ENCODE peak calls at places on chromosomes 12 and 14, in six cellular contexts. E is CD8-positive, alpha-beta T cell; Z is A549; L is HL-60; J is OCI-LY7; V is RWPE1. G is an unnamed sample.

GRCh38 chr12:113133036-113133435 is 2.5 kb downstream of the RASAL1 start:
- DNase-seq in J (no peak), Z (no peak), E (no peak), V (no peak), L (no peak), G (no peak)

GRCh38 chr12:67590122-67590795 is 58.3 kb upstream of the DYRK2 start:
- DNase-seq in J (no peak), Z (no peak), E (peak), V (no peak), L (no peak), G (no peak)

GRCh38 chr14:99517046-99517642 is 35.9 kb downstream of the CCNK start:
- DNase-seq in V (no peak), Z (no peak), L (no peak), J (no peak), E (no peak), G (no peak)

GRCh38 chr12:57031228-57031670 is 14.9 kb upstream of the TAC3 start:
- DNase-seq in L (no peak), J (peak), V (peak), E (peak), Z (no peak), G (no peak)

GRCh38 chr14:100590726-100591452 is 3.7 kb upstream of the BEGAIN start:
- DNase-seq in J (no peak), E (no peak), Z (no peak), L (no peak), V (no peak), G (peak)

GRCh38 chr14:20632448-20632830 is 9.1 kb downstream of the OR6S1 start:
- DNase-seq in Z (no peak), J (no peak), L (no peak), E (no peak), V (no peak), G (no peak)

GRCh38 chr12:57893460-57894353 is 47.2 kb upstream of the CTDSP2 start:
- DNase-seq in L (peak), Z (no peak), J (no peak), E (no peak), V (no peak), G (no peak)

GRCh38 chr14:68574461-68574860 is 218.4 kb downstream of the ZFP36L1 start:
- DNase-seq in L (no peak), J (no peak), E (no peak), V (no peak), Z (no peak), G (no peak)

GRCh38 chr12:69131073-69131472 is 108.3 kb upstream of the CPSF6 start:
- DNase-seq in Z (no peak), V (no peak), E (no peak), L (no peak), J (no peak), G (no peak)

GRCh38 chr12:14846878-14847580 is 3.7 kb upstream of the ART4 start:
- DNase-seq in E (no peak), J (no peak), L (no peak), V (no peak), Z (no peak), G (no peak)

GRCh38 chr12:113293100-113293499 is 41.8 kb downstream of the SLC8B1 start:
- DNase-seq in E (no peak), L (no peak), Z (no peak), J (no peak), V (no peak), G (no peak)

GRCh38 chr12:67759829-67760228 is 111.3 kb downstream of the DYRK2 start:
- DNase-seq in L (no peak), E (no peak), Z (no peak), V (no peak), J (no peak), G (no peak)

GRCh38 chr14:64253672-64254071 is 40.5 kb downstream of the ESR2 start:
- DNase-seq in E (no peak), J (no peak), L (no peak), V (peak), Z (no peak), G (no peak)

GRCh38 chr12:122356192-122356635 is 66.3 kb downstream of the CLIP1 start:
- DNase-seq in L (peak), J (peak), Z (peak), V (peak), E (peak), G (no peak)

GRCh38 chr14:49865431-49865859 is 12.9 kb upstream of the NEMF start:
- DNase-seq in L (peak), Z (peak), V (peak), E (peak), J (peak), G (peak)

GRCh38 chr12:79997115-79997805 is 62.4 kb upstream of the PPP1R12A start:
- DNase-seq in L (peak), E (no peak), J (peak), Z (no peak), V (no peak), G (no peak)

GRCh38 chr14:65566820-65567522 is 154.4 kb downstream of the FUT8 start:
- DNase-seq in V (peak), L (no peak), E (no peak), Z (no peak), J (no peak), G (no peak)

GRCh38 chr14:91350813-91351507 is 66.7 kb downstream of the CCDC88C start:
- DNase-seq in V (no peak), Z (no peak), E (peak), J (peak), L (no peak), G (no peak)

GRCh38 chr14:87888136-87888999 is 104.6 kb downstream of the GALC start:
- DNase-seq in E (no peak), V (no peak), L (no peak), Z (peak), J (peak), G (no peak)
- TF ChIP-seq CTCF in E (no peak), V (no peak), L (peak), Z (peak), J (peak), G (no peak)

GRCh38 chr12:108854453-108855283 is 2.7 kb downstream of the SSH1 start:
- DNase-seq in J (no peak), E (no peak), L (no peak), V (peak), Z (peak), G (no peak)

GRCh38 chr12:108853426-108853825 is 4.0 kb downstream of the SSH1 start:
- DNase-seq in J (no peak), E (no peak), Z (no peak), V (no peak), L (no peak), G (no peak)

GRCh38 chr12:108852674-108853073 is 4.7 kb downstream of the SSH1 start:
- DNase-seq in L (no peak), V (no peak), E (no peak), J (no peak), Z (no peak), G (no peak)

GRCh38 chr12:108855284-108856169 is 1.9 kb downstream of the SSH1 start:
- DNase-seq in E (no peak), L (no peak), Z (no peak), J (no peak), V (no peak), G (no peak)

GRCh38 chr12:108854055-108854452 is 3.3 kb downstream of the SSH1 start:
- DNase-seq in L (no peak), V (peak), E (no peak), J (no peak), Z (no peak), G (no peak)
- TF ChIP-seq CTCF in L (no peak), V (no peak), E (no peak), J (no peak), Z (peak), G (no peak)

DNA sequence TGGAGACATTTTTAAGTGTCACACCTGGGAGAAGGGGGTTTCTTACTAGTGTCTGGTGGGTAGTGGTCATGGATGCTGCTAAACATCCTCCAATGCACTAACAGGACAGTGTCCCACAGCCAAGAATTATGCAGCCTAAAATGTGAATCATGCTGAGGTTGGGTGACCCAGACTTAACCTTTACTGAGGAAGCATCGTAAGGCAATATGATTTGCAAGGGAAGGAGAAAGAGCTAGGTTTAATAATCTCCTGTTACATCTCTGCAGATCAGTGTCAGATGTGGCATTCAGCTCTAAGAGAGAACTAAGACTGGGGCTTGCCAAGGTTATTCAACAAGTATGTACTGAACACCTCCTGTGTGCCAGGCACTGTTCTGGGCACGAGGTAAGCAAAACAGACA is 13.7 kb upstream of the GOLGA5 start:
- DNase-seq in E (no peak), L (no peak), Z (no peak), V (no peak), J (no peak), G (no peak)
- TF ChIP-seq CTCF in E (no peak), L (no peak), Z (no peak), V (no peak), J (no peak), G (no peak)

DNA sequence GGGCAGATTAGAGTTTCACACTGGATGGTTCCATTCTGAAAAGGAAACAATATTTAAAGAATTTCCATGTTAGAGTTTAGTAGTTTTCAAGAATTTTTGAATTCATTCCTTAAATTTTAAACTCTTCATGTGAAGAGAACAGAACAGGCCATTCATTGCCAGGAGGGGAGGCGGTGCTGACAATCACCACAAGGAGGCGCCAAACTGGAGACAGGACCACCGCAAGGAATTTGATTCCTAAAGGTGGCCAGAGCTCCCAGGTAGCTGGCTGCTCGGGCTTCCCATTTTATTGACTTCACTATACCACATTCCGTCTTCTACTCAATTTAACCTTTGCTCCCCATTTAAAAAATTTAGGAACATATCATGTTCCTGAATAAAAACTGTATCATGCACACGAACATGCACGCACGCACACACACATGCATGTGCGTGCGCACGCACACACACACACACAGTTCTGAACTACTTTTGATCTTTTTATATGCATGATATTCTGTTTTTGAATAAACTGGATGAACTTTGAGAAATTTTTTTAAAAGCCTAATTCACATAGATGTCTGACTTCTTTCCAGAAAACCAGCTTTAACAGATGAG is 101.2 kb downstream of the NELL2 start:
- DNase-seq in V (peak), L (no peak), E (peak), Z (peak), J (peak), G (no peak)
- TF ChIP-seq CTCF in V (peak), L (peak), E (peak), Z (peak), J (peak), G (peak)

GRCh38 chr14:75158843-75159614 is 17.4 kb downstream of the TMED10 start:
- DNase-seq in L (no peak), E (no peak), V (no peak), Z (no peak), J (no peak), G (no peak)

GRCh38 chr14:75164809-75165208 is 11.6 kb downstream of the TMED10 start:
- DNase-seq in L (no peak), J (no peak), V (no peak), Z (no peak), E (no peak), G (no peak)

GRCh38 chr14:75163677-75164076 is 12.7 kb downstream of the TMED10 start:
- DNase-seq in J (no peak), E (no peak), V (no peak), L (no peak), Z (no peak), G (no peak)

GRCh38 chr14:75165586-75166391 is 10.6 kb downstream of the TMED10 start:
- DNase-seq in E (no peak), V (no peak), Z (no peak), L (no peak), J (no peak), G (no peak)

DNA sequence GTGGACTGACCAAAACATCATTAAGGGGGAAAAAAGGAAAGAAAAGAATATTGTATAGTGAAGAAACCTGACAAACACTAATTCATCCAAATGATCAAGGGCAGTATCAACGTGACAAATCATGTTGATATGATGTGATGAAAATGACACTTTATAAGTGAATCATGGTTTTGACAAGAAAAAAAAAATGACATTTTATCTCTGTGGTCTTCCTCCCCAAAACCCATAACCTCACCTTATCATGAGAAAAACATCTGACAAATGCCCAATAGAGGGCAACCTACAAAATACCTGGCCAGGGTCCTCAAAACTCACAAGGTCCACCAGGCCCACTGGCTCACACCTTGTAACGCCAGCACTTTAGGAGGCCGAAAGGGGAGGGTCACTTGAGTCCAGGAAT is 13.8 kb downstream of the TMED10 start:
- DNase-seq in E (no peak), Z (no peak), V (no peak), J (no peak), L (no peak), G (no peak)
- TF ChIP-seq CTCF in E (no peak), Z (peak), V (no peak), J (peak), L (no peak), G (no peak)

GRCh38 chr12:77615331-77615730 is 215.4 kb upstream of the NAV3 start:
- DNase-seq in E (no peak), Z (no peak), L (no peak), V (no peak), J (peak), G (no peak)
- TF ChIP-seq CTCF in E (no peak), Z (no peak), L (no peak), V (no peak), J (peak), G (no peak)

DNA sequence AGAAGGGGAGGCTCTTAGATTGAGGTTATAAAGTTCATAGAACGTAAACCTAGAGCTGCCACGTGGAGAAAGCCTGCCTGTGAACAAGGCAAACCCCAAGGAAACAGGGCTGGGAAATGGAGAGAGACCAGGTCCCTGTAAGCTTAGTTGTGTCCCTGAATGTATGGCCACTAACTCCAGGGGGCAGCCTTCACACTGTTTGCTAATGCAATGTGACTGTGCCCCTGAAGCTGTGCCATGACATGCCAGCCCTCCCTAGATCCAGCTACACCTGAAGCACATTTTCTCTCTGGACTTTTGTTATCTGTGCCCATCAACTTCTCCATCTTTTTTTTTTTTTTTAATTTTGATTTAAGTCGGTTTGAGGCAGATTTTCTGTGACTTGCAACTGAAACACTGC is 60.6 kb upstream of the TMCC3 start:
- DNase-seq in J (peak), Z (peak), V (no peak), E (peak), L (no peak), G (no peak)
- TF ChIP-seq CTCF in J (peak), Z (peak), V (no peak), E (no peak), L (peak), G (no peak)

DNA sequence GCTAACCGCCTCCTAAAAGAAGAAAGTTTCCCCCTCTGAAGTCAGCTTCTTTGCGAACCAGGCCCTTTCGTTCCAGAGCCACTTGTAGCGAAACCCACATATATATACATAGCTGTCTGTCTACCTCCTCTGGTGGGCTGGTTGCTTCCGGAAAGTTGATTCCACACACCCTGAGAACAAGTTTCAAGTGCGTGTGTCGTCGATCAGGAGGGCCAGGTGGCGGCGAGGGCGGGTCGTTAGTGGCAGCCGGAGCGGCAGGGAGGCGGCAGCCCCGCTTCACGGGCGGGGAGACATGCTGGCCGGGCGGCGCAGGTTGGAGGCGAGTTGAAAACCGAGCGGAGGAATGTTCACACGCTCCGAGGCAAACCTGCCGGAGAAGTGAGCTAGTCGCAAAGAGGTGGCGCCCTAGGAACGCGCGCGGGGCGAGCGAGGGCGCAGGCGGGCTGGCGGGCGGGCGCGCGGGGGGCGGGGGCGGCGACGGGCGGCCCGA is 2.6 kb downstream of the PTHLH start:
- DNase-seq in Z (peak), V (peak), L (no peak), E (peak), J (no peak), G (no peak)
- TF ChIP-seq CTCF in Z (peak), V (peak), L (no peak), E (no peak), J (no peak), G (no peak)

DNA sequence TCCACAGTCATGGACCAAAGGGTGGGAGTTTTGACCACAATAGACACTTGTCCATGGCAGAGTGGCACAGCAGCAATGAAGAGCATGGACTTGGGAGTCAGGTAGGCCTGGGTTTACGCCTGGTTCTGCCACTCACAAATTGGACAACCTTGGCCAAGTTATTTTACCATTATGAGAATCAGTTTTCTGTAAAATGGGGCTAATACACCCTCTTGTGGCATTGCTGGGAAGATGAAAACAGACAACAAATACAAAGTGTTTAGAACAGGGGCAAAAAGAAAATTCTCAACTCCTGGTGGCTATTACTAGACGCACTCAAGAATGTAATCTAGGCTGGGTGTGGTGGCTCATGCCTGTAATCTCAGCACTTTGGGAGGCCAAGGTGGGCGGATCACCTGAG is 2.6 kb downstream of the C12orf43 start:
- DNase-seq in J (peak), Z (no peak), E (no peak), L (no peak), V (no peak), G (no peak)
- TF ChIP-seq CTCF in J (peak), Z (peak), E (no peak), L (no peak), V (no peak), G (no peak)

GRCh38 chr14:31987691-31988090 is 89.4 kb upstream of the ARHGAP5 start:
- DNase-seq in E (no peak), J (no peak), V (no peak), L (no peak), Z (no peak), G (no peak)

GRCh38 chr14:31977001-31977556 is 100.0 kb upstream of the ARHGAP5 start:
- DNase-seq in L (no peak), E (no peak), J (no peak), Z (no peak), V (no peak), G (no peak)

GRCh38 chr14:31978423-31978822 is 98.7 kb upstream of the ARHGAP5 start:
- DNase-seq in E (no peak), Z (no peak), V (no peak), L (no peak), J (no peak), G (no peak)

GRCh38 chr14:31986405-31986804 is 90.7 kb upstream of the ARHGAP5 start:
- DNase-seq in Z (no peak), J (no peak), E (no peak), L (no peak), V (no peak), G (no peak)

GRCh38 chr14:31982642-31983041 is 94.5 kb upstream of the ARHGAP5 start:
- DNase-seq in Z (no peak), E (no peak), V (no peak), J (no peak), L (no peak), G (no peak)
- TF ChIP-seq CTCF in Z (no peak), E (no peak), V (no peak), J (no peak), L (no peak), G (no peak)